ENCODE peak calls at places on chromosome 1, in ten cellular contexts. P is iPS DF 6.9; Y is fibroblast of lung; D is CD4-positive, CD25-positive, alpha-beta regulatory T cell; X is colonic mucosa; J is stomach; V is CD8-positive, alpha-beta memory T cell; U is effector memory CD4-positive, alpha-beta T cell; M is tibial artery; F is Peyer's patch. W is an unnamed sample. For H3K4me1, the result is how much of the 10 kb centered on the place peaks cover.

GRCh38 chr1:6625579-6626149 is 996 bp downstream of the THAP3 start:
- DNase-seq in P (no peak), Y (peak), D (no peak), X (peak), J (peak), V (no peak), U (no peak), M (no peak), F (no peak), W (peak)

GRCh38 chr1:228472655-228473054 is 14.5 kb upstream of the RNF187 start:
- DNase-seq in P (no peak), Y (peak), D (no peak), X (no peak), J (no peak), V (no peak), U (no peak), M (no peak), F (no peak), W (no peak)

GRCh38 chr1:105138445-105138821 is 1388.7 kb downstream of the AMY1C start:
- DNase-seq in P (no peak), Y (peak), D (no peak), X (no peak), J (peak), V (no peak), U (no peak), M (no peak), F (no peak), W (no peak)

GRCh38 chr1:195608883-195609282 is 999.4 kb downstream of the KCNT2 start:
- DNase-seq in P (peak), Y (no peak), D (no peak), X (no peak), J (no peak), V (no peak), U (no peak), M (no peak), F (no peak), W (no peak)

GRCh38 chr1:983736-984475 is 2.0 kb upstream of the PERM1 start:
- DNase-seq in P (no peak), Y (no peak), D (peak), X (peak), J (peak), V (peak), U (peak), M (no peak), F (peak), W (peak)

GRCh38 chr1:229380514-229381160 is 37.8 kb upstream of the CCSAP start:
- DNase-seq in P (no peak), Y (no peak), D (no peak), X (no peak), J (no peak), V (no peak), U (no peak), M (peak), F (no peak), W (no peak)

GRCh38 chr1:30123896-30124295 is 599.5 kb downstream of the MATN1 start:
- DNase-seq in P (no peak), Y (no peak), D (no peak), X (no peak), J (no peak), V (no peak), U (no peak), M (no peak), F (no peak), W (no peak)

GRCh38 chr1:89842547-89843278 is 21.9 kb downstream of the LRRC8D start:
- DNase-seq in P (no peak), Y (peak), D (no peak), X (no peak), J (no peak), V (no peak), U (no peak), M (no peak), F (no peak), W (no peak)

GRCh38 chr1:227887697-227888403 is 59.9 kb downstream of the WNT9A start:
- DNase-seq in P (no peak), Y (peak), D (no peak), X (peak), J (peak), V (no peak), U (no peak), M (peak), F (peak), W (no peak)

GRCh38 chr1:210233216-210233494 is 559 bp downstream of the SERTAD4 start:
- DNase-seq in P (no peak), Y (no peak), D (no peak), X (peak), J (no peak), V (no peak), U (no peak), M (peak), F (peak), W (no peak)

GRCh38 chr1:230080834-230081233 is 13.8 kb downstream of the GALNT2 start:
- DNase-seq in P (no peak), Y (no peak), D (no peak), X (no peak), J (no peak), V (no peak), U (no peak), M (no peak), F (no peak), W (no peak)

GRCh38 chr1:116165572-116165971 is 54.4 kb downstream of the MAB21L3 start:
- DNase-seq in P (no peak), Y (no peak), D (no peak), X (peak), J (no peak), V (no peak), U (no peak), M (peak), F (no peak), W (no peak)

GRCh38 chr1:234683856-234684632 is 74.1 kb upstream of the IRF2BP2 start:
- DNase-seq in P (peak), Y (peak), D (no peak), X (peak), J (peak), V (no peak), U (no peak), M (peak), F (no peak), W (no peak)

GRCh38 chr1:201551877-201552731 is 13.2 kb downstream of the NAV1 start:
- DNase-seq in P (no peak), Y (peak), D (no peak), X (no peak), J (no peak), V (no peak), U (no peak), M (no peak), F (no peak), W (no peak)

GRCh38 chr1:109805486-109806180 is 41.9 kb upstream of the EPS8L3 start:
- DNase-seq in P (no peak), Y (no peak), D (no peak), X (no peak), J (peak), V (no peak), U (no peak), M (peak), F (no peak), W (no peak)

GRCh38 chr1:217847643-217848042 is 216.5 kb downstream of the SPATA17 start:
- DNase-seq in P (no peak), Y (no peak), D (no peak), X (no peak), J (no peak), V (no peak), U (no peak), M (no peak), F (no peak), W (no peak)

GRCh38 chr1:44812822-44813543 is 4.7 kb downstream of the BTBD19 start:
- DNase-seq in P (no peak), Y (no peak), D (no peak), X (no peak), J (no peak), V (no peak), U (no peak), M (peak), F (peak), W (no peak)
- H3K4me3 ChIP-seq in P (peak), Y (no peak), D (no peak), X (peak), J (peak), V (no peak), U (peak), M (peak), F (peak), W (peak)

DNA sequence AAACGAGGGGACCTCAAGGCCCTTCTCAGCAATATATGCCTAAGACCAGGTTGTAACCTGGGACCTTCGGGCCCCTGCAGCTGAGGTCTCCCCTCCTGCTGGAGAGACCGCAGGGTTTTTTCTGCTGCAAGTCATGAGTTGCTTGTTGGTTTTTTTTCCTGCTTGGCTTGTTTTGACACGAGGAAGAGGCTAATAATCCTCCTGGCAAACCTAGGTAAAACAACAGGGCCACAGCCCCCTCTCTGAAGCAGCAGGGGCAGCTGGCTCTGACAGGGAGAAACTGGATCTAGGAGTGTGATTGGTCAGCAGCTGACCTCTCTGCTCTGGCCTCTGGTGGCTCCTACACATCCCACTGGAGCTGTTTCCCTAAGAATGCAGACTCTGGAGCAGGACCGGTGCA is 69.0 kb downstream of the CD34 start:
- DNase-seq in P (no peak), Y (no peak), D (no peak), X (no peak), J (no peak), V (no peak), U (no peak), M (no peak), F (no peak), W (no peak)
- H3K4me1 ChIP-seq in P (under half), Y (under half), D (under half), X (under half), J (half or more), V (half or more), U (under half), M (under half), F (under half), W (under half)

GRCh38 chr1:44817771-44818495 is 9.6 kb downstream of the BTBD19 start:
- DNase-seq in P (no peak), Y (no peak), D (no peak), X (no peak), J (no peak), V (no peak), U (no peak), M (peak), F (peak), W (no peak)
- H3K27ac ChIP-seq in P (no peak), Y (no peak), D (no peak), X (no peak), J (no peak), V (no peak), U (no peak), M (peak), F (no peak), W (no peak)

GRCh38 chr1:205293350-205294074 is 28.0 kb downstream of the NUAK2 start:
- DNase-seq in P (no peak), Y (no peak), D (no peak), X (no peak), J (no peak), V (no peak), U (no peak), M (no peak), F (no peak), W (no peak)

GRCh38 chr1:205296154-205296553 is 25.4 kb downstream of the NUAK2 start:
- DNase-seq in P (no peak), Y (no peak), D (no peak), X (no peak), J (no peak), V (no peak), U (no peak), M (no peak), F (no peak), W (no peak)

GRCh38 chr1:205294175-205294913 is 27.2 kb downstream of the NUAK2 start:
- DNase-seq in P (peak), Y (peak), D (no peak), X (no peak), J (no peak), V (no peak), U (no peak), M (no peak), F (peak), W (no peak)

GRCh38 chr1:205291577-205291976 is 30.0 kb downstream of the NUAK2 start:
- DNase-seq in P (no peak), Y (no peak), D (no peak), X (no peak), J (no peak), V (no peak), U (no peak), M (no peak), F (no peak), W (no peak)

GRCh38 chr1:205294914-205295310 is 26.6 kb downstream of the NUAK2 start:
- DNase-seq in P (no peak), Y (no peak), D (no peak), X (no peak), J (no peak), V (no peak), U (no peak), M (no peak), F (no peak), W (no peak)
- H3K4me3 ChIP-seq in P (no peak), Y (no peak), D (no peak), X (no peak), J (no peak), V (no peak), U (no peak), M (no peak), F (no peak), W (no peak)

GRCh38 chr1:91506071-91506470 is 5.4 kb downstream of the CDC7 start:
- DNase-seq in P (no peak), Y (no peak), D (no peak), X (no peak), J (no peak), V (no peak), U (no peak), M (no peak), F (no peak), W (no peak)
- H3K4me1 ChIP-seq in P (under half), Y (under half), D (under half), X (under half), J (under half), V (under half), U (under half), M (under half), F (under half), W (under half)

DNA sequence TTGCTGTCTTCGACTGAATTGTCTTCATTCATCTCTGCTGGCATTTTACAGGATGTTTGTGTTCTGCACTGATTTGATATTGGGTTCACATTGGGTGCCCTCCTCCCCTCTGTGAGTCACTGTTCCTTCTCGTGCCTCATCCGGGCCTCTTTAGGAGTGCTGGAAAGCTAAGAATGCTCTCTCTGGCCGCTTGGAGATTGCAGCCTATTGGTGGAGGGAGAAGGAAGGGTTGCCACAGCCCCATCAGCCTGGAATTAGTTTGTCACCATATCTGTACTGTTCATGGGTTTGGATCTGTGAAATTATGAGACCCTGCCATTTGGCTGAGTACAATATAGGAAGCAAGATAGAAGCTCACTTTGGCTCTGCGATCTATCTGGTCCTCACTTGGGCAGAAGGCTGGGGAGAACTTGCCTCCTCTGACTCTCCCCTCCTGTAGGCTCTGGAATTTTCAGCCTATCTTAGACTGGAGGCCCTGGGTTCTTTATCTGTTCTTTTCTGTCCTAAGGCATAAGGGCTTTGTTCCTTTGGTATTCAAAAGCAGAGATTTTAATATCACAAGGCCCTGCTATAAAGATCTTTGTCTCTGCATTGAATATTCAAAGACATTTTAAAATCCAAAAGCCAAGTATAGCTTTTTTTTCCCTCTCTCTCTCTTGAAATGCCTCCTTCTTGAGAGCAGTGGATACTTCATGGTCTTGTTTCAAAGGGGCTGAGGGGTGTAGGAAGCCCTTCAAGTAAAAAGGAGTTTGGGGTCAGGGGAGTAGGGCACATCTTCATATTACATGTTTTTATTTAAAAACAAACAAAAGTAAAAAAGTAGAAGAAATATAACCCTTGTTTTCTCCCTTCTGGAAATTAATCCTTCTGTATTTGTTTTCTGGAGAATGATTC is 347.9 kb downstream of the ZP4 start:
- DNase-seq in P (no peak), Y (no peak), D (no peak), X (no peak), J (no peak), V (no peak), U (no peak), M (no peak), F (no peak), W (no peak)
- H3K27ac ChIP-seq in P (no peak), Y (no peak), D (no peak), X (no peak), J (no peak), V (no peak), U (no peak), M (no peak), F (no peak), W (no peak)

DNA sequence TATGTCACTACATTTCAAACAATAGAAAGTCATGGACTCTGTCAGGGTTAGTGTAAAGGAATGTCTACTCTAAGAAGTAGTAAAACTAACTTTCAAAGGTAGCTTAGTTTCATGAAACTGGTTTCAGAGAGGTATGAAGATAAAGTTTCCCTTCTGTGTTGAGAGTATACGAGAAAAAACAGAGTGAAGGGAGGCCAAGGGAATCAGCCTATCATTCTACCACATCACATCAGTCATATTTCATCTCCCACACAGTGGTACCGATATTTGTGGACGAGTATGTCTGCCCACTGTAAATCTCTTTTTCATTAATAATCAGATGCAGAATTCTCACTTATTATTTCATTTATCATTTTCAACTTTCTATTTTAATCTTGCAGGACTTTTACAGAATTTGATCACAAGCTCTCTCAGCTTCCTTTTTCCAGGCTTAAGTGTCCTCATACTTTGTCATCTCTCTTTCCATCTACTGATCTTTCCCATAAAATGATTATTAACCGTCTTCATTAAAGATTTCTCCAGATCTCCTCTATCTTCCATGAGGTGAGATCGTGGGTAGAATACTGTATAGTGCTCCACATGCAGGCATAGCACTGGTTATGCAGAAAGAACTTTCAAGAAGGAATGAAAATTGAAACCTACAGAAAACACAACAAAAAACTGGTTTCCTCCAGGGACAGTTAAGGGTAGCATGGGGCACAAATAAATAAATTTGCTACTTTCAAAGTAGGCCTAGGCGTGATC is 11.5 kb upstream of the IFI16 start:
- DNase-seq in P (no peak), Y (no peak), D (no peak), X (no peak), J (no peak), V (no peak), U (no peak), M (no peak), F (no peak), W (no peak)
- H3K4me3 ChIP-seq in P (no peak), Y (no peak), D (peak), X (no peak), J (no peak), V (peak), U (peak), M (peak), F (no peak), W (no peak)

GRCh38 chr1:27972141-27972540 is 12.4 kb downstream of the XKR8 start:
- DNase-seq in P (no peak), Y (no peak), D (no peak), X (no peak), J (no peak), V (no peak), U (no peak), M (no peak), F (no peak), W (no peak)
- H3K4me1 ChIP-seq in P (under half), Y (under half), D (under half), X (under half), J (under half), V (under half), U (under half), M (under half), F (under half), W (under half)

W was measured in naive thymus-derived CD4-positive, alpha-beta T cell.